ENCODE peak calls at places on chromosomes 16 and 17, in six cellular contexts. I is GM12891, A is K562, P is H1, E is GM12878, M is HepG2. O is an unnamed sample.

GRCh38 chr16:7086842-7087616 is 245.6 kb upstream of the RBFOX1 start:
- DNase-seq in E (no peak), A (no peak), I (no peak), M (peak), P (peak), O (no peak)

GRCh38 chr17:81322271-81323082 is 27.4 kb upstream of the SLC38A10 start:
- DNase-seq in M (peak), E (no peak), I (peak), P (peak), A (peak), O (peak)

GRCh38 chr17:382644-383533 is 30.3 kb upstream of the RPH3AL start:
- DNase-seq in A (no peak), I (no peak), E (no peak), M (peak), P (peak), O (no peak)

GRCh38 chr17:43818966-43819365 is 14.0 kb downstream of the MPP3 start:
- DNase-seq in E (no peak), M (no peak), A (no peak), I (no peak), P (no peak), O (no peak)

GRCh38 chr17:65183736-65184135 is 46.6 kb downstream of the RGS9 start:
- DNase-seq in E (no peak), P (peak), A (no peak), I (no peak), M (no peak), O (no peak)

GRCh38 chr17:72931635-72932034 is 160.9 kb downstream of the SLC39A11 start:
- DNase-seq in A (no peak), P (no peak), E (peak), M (no peak), I (no peak), O (no peak)

GRCh38 chr16:86713021-86713631 is 134.8 kb downstream of the FOXL1 start:
- DNase-seq in E (no peak), M (no peak), A (no peak), P (no peak), I (no peak), O (no peak)

GRCh38 chr16:87192418-87193073 is 124.6 kb downstream of the C16orf95 start:
- DNase-seq in M (no peak), E (no peak), I (no peak), A (no peak), P (no peak), O (no peak)

GRCh38 chr17:51085150-51085805 is 35.4 kb downstream of the SPAG9 start:
- DNase-seq in I (no peak), A (no peak), M (no peak), P (no peak), E (no peak), O (no peak)

GRCh38 chr16:50273888-50274770 is 7.8 kb downstream of the ADCY7 start:
- DNase-seq in E (peak), M (no peak), A (peak), I (peak), P (no peak), O (peak)

GRCh38 chr16:64290461-64290860 is 831.4 kb downstream of the CDH11 start:
- DNase-seq in I (no peak), P (no peak), A (no peak), E (no peak), M (no peak), O (no peak)

GRCh38 chr16:67549240-67549639 is 13.1 kb upstream of the CTCF start:
- DNase-seq in M (no peak), E (no peak), I (no peak), P (no peak), A (no peak), O (no peak)

GRCh38 chr17:61411114-61411943 is 11.7 kb downstream of the TBX2 start:
- DNase-seq in A (no peak), P (peak), E (no peak), M (no peak), I (peak), O (peak)

GRCh38 chr16:65769776-65770438 is 596.6 kb upstream of the CDH5 start:
- DNase-seq in M (no peak), I (no peak), A (peak), E (no peak), P (no peak), O (no peak)

GRCh38 chr17:41863074-41863843 is 2.0 kb downstream of the KLHL11 start:
- DNase-seq in A (no peak), P (no peak), E (no peak), I (no peak), M (no peak), O (no peak)

GRCh38 chr17:62819511-62820221 is 11.6 kb upstream of the MARCHF10 start:
- DNase-seq in I (no peak), E (no peak), P (no peak), A (no peak), M (peak), O (no peak)

GRCh38 chr16:78125112-78125844 is 25.8 kb downstream of the WWOX start:
- DNase-seq in A (no peak), P (no peak), I (no peak), M (no peak), E (no peak), O (no peak)

GRCh38 chr17:59155439-59156177 is at the start of gene PRR11:
- DNase-seq in E (no peak), M (peak), A (peak), I (peak), P (peak), O (peak)

DNA sequence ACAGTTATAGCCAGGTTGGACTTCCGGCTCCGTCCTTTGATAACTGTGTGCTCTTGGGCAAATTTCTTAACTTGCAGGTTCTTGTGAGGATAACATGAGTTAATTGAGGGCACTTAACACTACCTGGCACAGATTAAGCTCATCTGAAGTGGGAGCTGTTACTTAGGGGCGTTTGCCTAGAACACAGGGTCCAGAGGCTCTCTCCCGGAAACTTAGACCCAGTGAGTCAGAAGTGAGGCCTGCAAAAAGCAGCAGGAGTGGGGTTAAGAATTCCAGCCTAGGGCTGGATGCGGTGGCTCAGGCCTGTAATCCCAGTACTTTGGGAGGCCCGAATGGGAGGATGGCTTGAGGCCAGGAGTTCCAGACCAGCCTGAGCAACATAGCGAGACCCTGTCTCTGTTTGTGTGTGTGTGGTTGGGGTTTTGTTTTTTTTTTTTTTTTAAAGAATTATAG is 1.4 kb downstream of the MVP start:
- DNase-seq in A (no peak), P (no peak), M (no peak), I (no peak), E (no peak), O (no peak)
- TF ChIP-seq POLR2A in A (no peak), P (no peak), M (no peak), I (no peak), E (no peak), O (no peak)

DNA sequence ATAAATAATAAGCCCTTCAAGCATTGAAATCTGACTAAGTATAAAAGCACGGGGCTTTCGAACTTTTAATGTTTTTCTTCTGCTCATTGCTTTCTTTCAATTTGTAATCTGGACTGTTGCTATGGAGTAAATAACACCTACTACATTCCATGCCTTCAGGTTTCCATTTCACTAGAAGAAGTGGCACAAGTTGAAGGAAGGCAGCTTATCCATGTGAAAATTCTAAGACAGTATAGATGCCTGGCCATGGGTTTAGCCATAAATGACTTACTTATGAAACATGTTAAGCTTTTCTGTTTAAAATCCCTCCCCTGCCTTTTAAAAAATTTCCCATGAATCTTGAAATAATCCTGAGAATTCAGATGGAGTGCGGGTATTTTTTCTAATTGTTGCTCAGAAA is 30.6 kb downstream of the KCNJ16 start:
- DNase-seq in M (no peak), A (no peak), I (no peak), P (no peak), E (no peak), O (no peak)
- TF ChIP-seq POLR2AphosphoS5 in M (no peak), A (no peak), I (no peak), P (no peak), E (no peak), O (no peak)

DNA sequence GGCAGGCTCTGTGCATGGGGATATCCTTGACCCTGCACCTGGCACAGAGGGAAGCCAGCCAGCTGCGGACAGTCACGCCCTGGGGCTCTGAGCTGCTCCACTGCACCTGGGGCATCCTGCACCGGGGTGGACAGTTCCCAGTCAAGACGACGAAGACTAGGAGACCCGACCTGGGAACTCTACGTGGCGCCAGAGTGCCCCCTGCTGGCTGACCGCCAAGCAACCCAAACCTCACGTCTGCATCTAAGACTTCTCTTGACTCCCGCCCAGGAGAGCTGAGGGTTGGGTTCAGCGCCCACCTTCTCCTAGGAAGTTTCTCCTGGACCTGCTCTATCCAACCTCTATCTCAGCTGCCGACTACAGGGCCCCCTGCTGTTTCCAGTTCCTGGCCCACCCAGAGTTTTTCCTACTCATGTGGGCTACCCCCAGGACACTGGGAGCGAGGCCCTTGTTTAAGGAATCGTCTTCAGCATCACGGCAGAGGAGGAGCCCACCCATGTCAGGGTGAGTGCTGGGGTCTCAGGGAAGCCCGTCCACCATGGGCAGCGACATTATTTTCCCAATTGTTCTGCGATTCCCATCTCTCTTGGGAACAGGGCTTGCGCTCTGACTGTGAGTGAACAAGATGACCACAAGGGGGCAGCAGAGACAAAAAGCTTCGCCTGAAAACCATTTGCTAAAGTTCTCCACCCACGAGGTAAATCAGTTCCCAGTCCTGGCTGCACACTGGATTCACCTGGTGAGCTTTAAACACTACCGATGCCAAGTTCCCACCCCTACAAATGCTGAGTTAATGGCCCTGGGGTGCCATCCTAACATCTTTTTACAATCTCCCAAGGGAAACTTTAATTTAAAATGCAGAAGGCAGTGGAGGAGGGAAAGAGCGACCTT is 29.3 kb downstream of the TLE7 start:
- DNase-seq in A (peak), M (peak), I (peak), P (peak), E (no peak), O (peak)
- TF ChIP-seq TAF1 in A (no peak), M (no peak), I (no peak), P (peak), E (no peak), O (no peak)

GRCh38 chr17:79231766-79232287 is 157.2 kb downstream of the ENGASE start:
- DNase-seq in M (no peak), E (no peak), A (no peak), I (no peak), P (no peak), O (no peak)

GRCh38 chr17:79233916-79234551 is 159.4 kb downstream of the ENGASE start:
- DNase-seq in M (no peak), E (no peak), I (no peak), A (no peak), P (no peak), O (no peak)

GRCh38 chr17:79237448-79238053 is 162.9 kb downstream of the ENGASE start:
- DNase-seq in P (no peak), M (no peak), A (no peak), E (no peak), I (no peak), O (no peak)

GRCh38 chr17:79232957-79233356 is 158.3 kb downstream of the ENGASE start:
- DNase-seq in M (no peak), I (no peak), A (no peak), P (no peak), E (no peak), O (no peak)

DNA sequence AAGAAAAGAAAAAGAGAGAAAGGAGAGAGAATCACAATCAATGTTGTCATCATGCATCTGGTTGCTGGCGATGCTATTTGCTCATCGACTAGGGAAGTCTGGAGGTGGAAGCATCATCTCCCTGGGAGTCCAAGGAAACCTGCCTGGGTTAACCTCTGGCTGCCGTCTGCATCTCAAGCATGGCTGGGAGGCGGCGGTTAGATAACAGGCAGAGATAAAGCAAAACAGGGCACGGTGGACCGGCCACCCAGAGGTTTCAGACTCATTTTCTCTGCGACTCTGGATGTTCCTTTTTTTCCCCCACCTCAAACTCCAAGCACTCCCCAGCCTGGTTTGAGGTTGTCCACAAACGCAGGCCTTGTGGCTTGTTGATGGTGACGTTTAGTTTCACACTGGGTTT is 161.2 kb downstream of the ENGASE start:
- DNase-seq in M (no peak), E (no peak), I (no peak), P (no peak), A (no peak), O (no peak)
- TF ChIP-seq POLR2A in M (no peak), E (no peak), I (no peak), P (no peak), A (no peak), O (no peak)

DNA sequence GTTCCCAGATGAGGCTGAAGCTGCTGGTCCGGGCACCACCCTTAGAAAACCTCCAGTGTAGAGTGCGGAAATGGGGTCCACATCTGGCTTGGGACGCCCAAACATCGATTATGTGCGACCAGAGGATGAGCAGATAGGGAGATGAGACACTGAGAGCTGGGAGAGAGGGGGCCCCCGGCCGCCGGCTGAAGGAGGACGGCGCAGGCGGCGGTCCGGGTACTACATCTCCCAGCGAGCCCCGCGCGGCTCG is 182 bp upstream of the SPECC1 start:
- DNase-seq in E (no peak), A (no peak), I (no peak), P (no peak), M (no peak), O (no peak)
- TF ChIP-seq POLR2AphosphoS5 in E (no peak), A (no peak), I (no peak), P (no peak), M (no peak), O (no peak)

DNA sequence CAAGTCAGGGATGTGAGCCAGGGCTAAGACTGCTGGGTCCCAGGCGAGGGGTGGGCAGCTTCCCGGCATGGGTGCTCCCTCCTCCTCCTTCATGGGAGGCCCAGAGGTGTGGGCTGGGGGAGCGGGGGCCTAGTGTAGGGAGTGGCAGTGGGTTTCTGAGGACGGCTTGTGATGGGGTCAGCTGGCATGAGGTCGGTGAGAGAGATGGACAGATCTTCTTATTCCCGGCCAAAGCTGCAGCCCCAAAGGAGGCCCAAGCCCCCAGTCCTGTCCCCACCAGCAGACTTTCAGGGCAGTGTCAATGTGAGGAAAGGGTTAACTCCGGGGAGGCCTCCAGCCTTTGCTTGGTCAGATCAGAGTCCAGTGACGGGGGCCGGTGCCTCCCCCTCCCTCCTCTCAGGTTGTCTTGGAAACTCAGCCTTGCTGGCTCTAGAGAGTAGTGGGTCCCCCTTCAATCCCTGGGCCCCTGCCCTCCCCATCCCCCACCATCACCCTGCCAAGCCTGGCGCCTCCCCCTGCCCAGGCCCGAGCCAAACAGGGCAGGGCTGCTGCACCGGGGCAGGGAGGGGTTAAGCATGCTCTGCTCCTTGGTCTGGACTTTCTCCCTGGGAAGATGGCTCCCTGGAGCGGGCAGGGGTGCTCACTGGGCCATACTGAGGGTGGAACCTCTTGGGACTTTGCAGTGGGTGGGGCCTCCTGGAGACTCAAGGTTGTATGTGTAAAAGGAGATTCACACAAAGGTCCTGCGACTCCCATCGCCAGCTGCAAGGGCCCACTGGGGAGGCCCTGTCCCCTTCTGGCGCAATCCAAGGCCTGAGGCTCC is 12.4 kb downstream of the NAT9 start:
- DNase-seq in A (no peak), M (peak), E (no peak), P (no peak), I (no peak), O (no peak)
- TF ChIP-seq TAF1 in A (no peak), M (peak), E (no peak), P (no peak), I (no peak), O (no peak)

DNA sequence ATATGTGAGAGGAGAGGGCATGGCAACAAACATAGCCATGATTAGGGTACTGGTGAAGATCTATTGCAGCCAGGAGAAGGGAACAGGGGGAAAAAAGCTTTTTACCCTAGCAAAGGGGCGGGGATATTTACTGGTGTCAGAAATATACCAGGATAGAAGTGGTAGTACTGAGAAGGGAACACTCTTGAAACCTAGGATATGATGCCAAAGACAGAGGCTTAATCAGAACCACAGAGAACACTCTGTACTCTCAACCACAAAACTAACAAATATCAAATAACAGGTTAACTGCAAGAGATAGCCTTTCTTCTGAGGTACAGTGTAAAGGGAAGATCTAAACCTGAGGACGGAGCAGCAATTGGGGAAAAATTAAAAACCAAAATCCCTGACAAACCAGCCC is 112.2 kb downstream of the KIF2B start:
- DNase-seq in A (no peak), I (no peak), E (no peak), P (no peak), M (no peak), O (no peak)
- TF ChIP-seq POLR2A in A (no peak), I (no peak), E (no peak), P (no peak), M (no peak), O (no peak)

GRCh38 chr16:89052824-89053724 is 40.6 kb upstream of the ACSF3 start:
- DNase-seq in E (no peak), M (peak), A (peak), P (no peak), I (peak), O (no peak)
- TF ChIP-seq POLR2AphosphoS5 in E (no peak), M (no peak), A (no peak), P (no peak), I (no peak), O (no peak)